ENCODE peak calls at places on chromosomes 13 and 19, in four cellular contexts. G, R, O and M are unnamed samples.

GRCh38 chr13:111917086-111917485 is 149.9 kb upstream of the SOX1 start:
- DNase-seq in G (no peak), O (no peak), R (no peak), M (peak; percentile 49)

GRCh38 chr13:95644611-95645052 is at the start of gene DZIP1:
- DNase-seq in G (no peak), O (peak; percentile 87), R (peak; percentile 94), M (peak; percentile 77)

GRCh38 chr13:52022355-52022754 is 2.1 kb upstream of the UTP14C start:
- DNase-seq in R (no peak), G (no peak), O (no peak), M (no peak)

GRCh38 chr19:16801599-16801998 is 27.6 kb upstream of the SIN3B start:
- DNase-seq in G (no peak), O (peak; percentile 38), R (no peak), M (no peak)

GRCh38 chr13:48232420-48233096 is 448 bp upstream of the ITM2B start:
- DNase-seq in G (no peak), R (no peak), O (no peak), M (no peak)

GRCh38 chr19:51799998-51800848 is 5.3 kb downstream of the FPR3 start:
- DNase-seq in O (no peak), G (no peak), R (peak; percentile 62), M (no peak)

GRCh38 chr13:99384468-99384867 is 77.3 kb upstream of the GPR183 start:
- DNase-seq in R (no peak), G (no peak), O (no peak), M (no peak)

GRCh38 chr19:6274756-6275155 is 5.0 kb downstream of the MLLT1 start:
- DNase-seq in O (no peak), G (no peak), R (peak; percentile 49), M (no peak)

GRCh38 chr19:55649579-55650557 is 1.9 kb downstream of the CCDC106 start:
- DNase-seq in G (no peak), O (no peak), R (peak; percentile 59), M (no peak)

GRCh38 chr19:11279505-11280236 is 16.3 kb upstream of the TSPAN16 start:
- DNase-seq in R (no peak), O (no peak), G (no peak), M (no peak)

GRCh38 chr19:50518091-50519005 is 4.6 kb upstream of the ASPDH start:
- DNase-seq in R (peak; percentile 73), O (no peak), G (no peak), M (peak; percentile 68)

GRCh38 chr13:102138635-102139225 is 263.1 kb downstream of the FGF14 start:
- DNase-seq in R (no peak), G (no peak), O (peak; percentile 16), M (no peak)

GRCh38 chr13:113205428-113205931 is 3.0 kb downstream of the PCID2 start:
- DNase-seq in G (no peak), O (no peak), R (no peak), M (no peak)

GRCh38 chr19:16226184-16226591 is 28.5 kb downstream of the AP1M1 start:
- DNase-seq in R (no peak), G (no peak), O (no peak), M (no peak)

GRCh38 chr13:114101831-114102520 is 30.4 kb downstream of the RASA3 start:
- DNase-seq in G (no peak), O (no peak), R (peak; percentile 54), M (peak; percentile 63)

GRCh38 chr13:38763446-38764381 is 76.8 kb downstream of the FREM2 start:
- DNase-seq in O (no peak), R (no peak), G (no peak), M (no peak)

GRCh38 chr19:43337737-43338136 is 15.7 kb upstream of the CD177 start:
- DNase-seq in O (no peak), G (no peak), R (no peak), M (no peak)

GRCh38 chr13:23107665-23108064 is 73.1 kb upstream of the SGCG start:
- DNase-seq in R (no peak), O (no peak), G (no peak), M (no peak)

GRCh38 chr19:54481326-54481930 is 8.3 kb upstream of the CDC42EP5 start:
- DNase-seq in R (peak; percentile 48), O (no peak), G (no peak), M (no peak)

GRCh38 chr13:79423801-79424642 is 18.0 kb upstream of the RBM26 start:
- DNase-seq in G (no peak), O (peak; percentile 16), R (no peak), M (no peak)

GRCh38 chr19:58338336-58338735 is 11.5 kb downstream of the ZSCAN22 start:
- DNase-seq in G (no peak), O (no peak), R (no peak), M (no peak)

GRCh38 chr13:29954082-29955043 is 103.9 kb upstream of the UBL3 start:
- DNase-seq in O (no peak), R (no peak), G (no peak), M (no peak)

GRCh38 chr13:47420568-47420967 is 523.7 kb upstream of the HTR2A start:
- DNase-seq in O (peak; percentile 55), G (no peak), R (no peak), M (no peak)

GRCh38 chr19:41264581-41265375 is 606 bp downstream of the HNRNPUL1 start:
- DNase-seq in G (no peak), R (peak; percentile 89), O (peak; percentile 40), M (no peak)

GRCh38 chr13:20407759-20408158 is 117.9 kb downstream of the CRYL1 start:
- DNase-seq in O (no peak), R (no peak), G (no peak), M (no peak)

GRCh38 chr19:39858541-39858940 is 12.4 kb upstream of the FBL start:
- DNase-seq in G (no peak), R (no peak), O (no peak), M (peak; percentile 12)
- TF ChIP-seq CTCF in G (no peak), R (no peak), O (no peak), M (no peak)

DNA sequence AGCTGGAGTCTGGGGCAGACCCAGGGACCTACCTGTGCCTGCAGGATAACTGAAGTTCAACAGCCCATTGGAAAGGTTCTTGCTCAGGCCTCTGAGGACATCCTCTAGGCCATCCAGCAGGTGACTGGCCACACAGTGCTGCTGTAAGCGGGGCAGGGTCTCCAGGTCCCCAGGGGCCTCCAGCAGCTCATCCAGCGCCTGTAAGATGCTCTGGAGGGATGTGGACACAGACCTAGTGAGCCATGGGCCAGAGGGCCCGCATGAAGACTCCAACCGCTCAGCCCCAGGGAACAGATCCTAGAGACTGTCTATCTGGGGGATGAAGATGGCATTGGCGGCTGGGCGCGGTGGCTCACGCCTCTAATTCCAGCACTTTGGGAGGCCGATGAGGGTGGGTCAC is 14.0 kb downstream of the ADGRE2 start:
- DNase-seq in R (peak; percentile 33), O (no peak), G (no peak), M (peak; percentile 47)
- TF ChIP-seq CTCF in R (no peak), O (no peak), G (no peak), M (no peak)

GRCh38 chr13:61684976-61685682 is 269.5 kb upstream of the PCDH20 start:
- DNase-seq in R (peak; percentile 24), O (no peak), G (no peak), M (no peak)

DNA sequence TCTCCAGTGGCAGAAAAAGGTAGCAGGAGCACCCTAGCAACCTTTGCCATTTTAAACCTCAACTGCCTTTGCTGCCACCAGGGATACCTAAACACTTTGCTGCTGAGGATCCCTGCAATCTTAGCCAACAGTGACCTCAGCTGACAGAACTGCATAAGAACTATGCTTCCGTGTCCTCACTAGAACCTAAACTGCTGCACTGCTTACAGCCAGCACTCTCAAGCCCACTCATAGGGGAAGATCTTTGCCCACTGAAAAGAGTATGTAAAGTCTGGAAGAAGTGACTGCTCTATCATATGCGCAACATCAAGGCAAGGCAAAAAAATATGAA is 270.0 kb upstream of the PCDH20 start:
- DNase-seq in R (no peak), O (no peak), G (no peak), M (no peak)
- TF ChIP-seq CTCF in R (peak; percentile 20), O (no peak), G (peak; percentile 56), M (no peak)

GRCh38 chr19:33310606-33311325 is 8.4 kb upstream of the CEBPA start:
- DNase-seq in G (no peak), O (no peak), R (no peak), M (no peak)
- TF ChIP-seq CTCF in G (no peak), O (no peak), R (no peak), M (no peak)

GRCh38 chr19:18742324-18742723 is 48.8 kb downstream of the COMP start:
- DNase-seq in R (no peak), G (no peak), O (no peak), M (no peak)
- TF ChIP-seq CTCF in R (no peak), G (no peak), O (no peak), M (no peak)

GRCh38 chr19:1523412-1524205 is at the start of gene PLK5:
- DNase-seq in G (no peak), R (no peak), O (no peak), M (no peak)
- TF ChIP-seq CTCF in G (no peak), R (no peak), O (no peak), M (no peak)

GRCh38 chr13:87393358-87393757 is 277.8 kb upstream of the SLITRK5 start:
- DNase-seq in O (no peak), G (no peak), R (no peak), M (no peak)

GRCh38 chr13:87403748-87404432 is 267.3 kb upstream of the SLITRK5 start:
- DNase-seq in O (no peak), R (no peak), G (no peak), M (no peak)

DNA sequence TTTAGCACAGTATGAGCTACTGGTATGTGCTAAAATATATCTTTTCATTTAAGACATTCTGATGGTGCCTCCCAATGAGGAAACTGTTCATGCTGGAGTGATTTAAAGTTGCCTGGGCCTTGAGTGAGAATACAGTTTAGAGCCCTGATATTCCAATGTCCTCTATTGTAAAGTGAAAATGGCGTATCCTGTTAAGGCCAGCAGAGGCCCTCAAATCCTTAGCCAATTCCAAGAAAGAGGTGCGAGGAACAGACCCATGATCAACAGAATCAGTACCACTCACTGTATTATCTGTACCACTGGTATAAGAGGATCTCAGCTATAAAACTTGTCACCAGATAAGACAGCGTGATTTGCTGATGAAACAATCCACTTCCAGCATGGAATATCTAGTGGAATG is 273.1 kb upstream of the SLITRK5 start:
- DNase-seq in R (no peak), G (no peak), O (no peak), M (no peak)
- TF ChIP-seq CTCF in R (no peak), G (no peak), O (no peak), M (no peak)

GRCh38 chr13:32666990-32667571 is 80.8 kb downstream of the PDS5B start:
- DNase-seq in O (no peak), R (no peak), G (no peak), M (no peak)

GRCh38 chr13:32663660-32664059 is 77.4 kb downstream of the PDS5B start:
- DNase-seq in G (no peak), O (no peak), R (no peak), M (no peak)

GRCh38 chr13:32674503-32674902 is 88.3 kb downstream of the PDS5B start:
- DNase-seq in R (no peak), G (no peak), O (no peak), M (no peak)

DNA sequence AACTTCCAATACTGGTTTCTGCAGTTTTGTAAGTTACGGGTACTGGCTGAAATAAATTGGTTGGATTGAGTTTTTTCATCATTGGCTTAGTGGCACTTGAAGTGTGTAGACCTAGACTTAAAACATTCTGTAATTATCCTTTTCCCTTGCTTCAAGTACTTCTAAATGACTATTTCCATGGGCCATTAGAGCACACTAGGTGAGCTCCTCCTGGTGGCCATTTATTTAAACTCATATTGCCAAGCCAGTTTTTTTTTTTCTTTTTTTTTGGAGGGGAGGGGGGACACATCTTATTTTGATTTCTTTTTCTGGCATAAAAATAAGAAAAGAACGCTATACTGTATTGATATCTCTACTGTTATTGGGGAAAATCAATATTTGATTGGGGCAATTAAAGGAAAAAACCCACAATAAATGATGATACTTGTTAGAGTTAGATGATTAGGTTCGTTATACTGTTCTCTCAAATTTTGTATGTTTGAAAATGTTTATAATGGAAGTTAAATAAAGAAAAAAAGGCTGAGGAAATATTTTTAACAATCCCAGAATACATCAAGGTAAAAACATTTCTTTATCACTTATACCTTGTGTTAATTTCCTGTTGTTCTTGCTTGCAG is 82.9 kb downstream of the PDS5B start:
- DNase-seq in O (peak; percentile 10), R (no peak), G (no peak), M (no peak)
- TF ChIP-seq CTCF in O (peak; percentile 62), R (peak; percentile 58), G (peak; percentile 86), M (peak; percentile 58)